ENCODE peak calls at places on chromosomes 3 and 15, in nine cellular contexts. Y is heart right ventricle; L is left lung; D is adrenal gland; Q is iPS DF 6.9; W is sigmoid colon; V is CD4-positive, CD25-positive, alpha-beta regulatory T cell; U is thoracic aorta; I is CD8-positive, alpha-beta memory T cell. C is an unnamed sample. For H3K27me3, the result is how much of the 10 kb centered on the place peaks cover.

GRCh38 chr3:195066441-195066841 is 204.5 kb downstream of the XXYLT1 start:
- DNase-seq in Y (no peak), L (no peak), D (no peak), Q (no peak), W (peak), V (no peak), U (no peak), I (no peak), C (no peak)

GRCh38 chr15:80679805-80680175 is 15.3 kb upstream of the ABHD17C start:
- DNase-seq in Y (no peak), L (no peak), D (no peak), Q (no peak), W (no peak), V (no peak), U (no peak), I (no peak), C (peak)

GRCh38 chr15:75195766-75196241 is 5.9 kb upstream of the C15orf39 start:
- DNase-seq in Y (no peak), L (peak), D (peak), Q (no peak), W (no peak), V (no peak), U (no peak), I (no peak), C (no peak)

GRCh38 chr15:79170256-79170664 is 79.7 kb upstream of the RASGRF1 start:
- DNase-seq in Y (peak), L (no peak), D (no peak), Q (no peak), W (no peak), V (no peak), U (no peak), I (no peak), C (no peak)

GRCh38 chr3:127195417-127195816 is 2.5 kb downstream of the PRR23E start:
- DNase-seq in Y (no peak), L (no peak), D (no peak), Q (no peak), W (peak), V (no peak), U (no peak), I (no peak), C (no peak)

GRCh38 chr15:92336588-92336987 is 57.1 kb upstream of the ST8SIA2 start:
- DNase-seq in Y (peak), L (no peak), D (no peak), Q (no peak), W (no peak), V (no peak), U (no peak), I (no peak), C (no peak)

GRCh38 chr15:68478853-68479252 is 46.9 kb upstream of the ITGA11 start:
- DNase-seq in Y (no peak), L (no peak), D (no peak), Q (no peak), W (no peak), V (no peak), U (no peak), I (no peak), C (no peak)

GRCh38 chr3:97009427-97010019 is 195.1 kb downstream of the EPHA6 start:
- DNase-seq in Y (no peak), L (peak), D (no peak), Q (peak), W (no peak), V (no peak), U (no peak), I (no peak), C (no peak)

GRCh38 chr3:43865376-43865775 is 174.6 kb downstream of the ABHD5 start:
- DNase-seq in Y (no peak), L (no peak), D (no peak), Q (no peak), W (no peak), V (no peak), U (no peak), I (no peak), C (no peak)

GRCh38 chr3:129587061-129587460 is 19.4 kb downstream of the PLXND1 start:
- DNase-seq in Y (no peak), L (no peak), D (no peak), Q (no peak), W (peak), V (no peak), U (no peak), I (no peak), C (no peak)

GRCh38 chr3:43867673-43868072 is 176.9 kb downstream of the ABHD5 start:
- DNase-seq in Y (no peak), L (no peak), D (peak), Q (no peak), W (no peak), V (no peak), U (no peak), I (no peak), C (no peak)

GRCh38 chr3:157231071-157231470 is 71.1 kb upstream of the CCNL1 start:
- DNase-seq in Y (no peak), L (no peak), D (no peak), Q (no peak), W (no peak), V (no peak), U (no peak), I (no peak), C (no peak)

GRCh38 chr3:113274959-113275556 is 63.7 kb downstream of the BOC start:
- DNase-seq in Y (no peak), L (no peak), D (no peak), Q (no peak), W (peak), V (no peak), U (no peak), I (no peak), C (peak)

GRCh38 chr15:76161153-76162049 is 101.6 kb downstream of the TMEM266 start:
- DNase-seq in Y (no peak), L (peak), D (peak), Q (no peak), W (no peak), V (no peak), U (no peak), I (no peak), C (peak)

GRCh38 chr15:45179221-45179985 is 8.4 kb downstream of the SHF start:
- DNase-seq in Y (no peak), L (no peak), D (no peak), Q (no peak), W (no peak), V (peak), U (no peak), I (peak), C (no peak)

GRCh38 chr3:54349231-54349647 is 226.9 kb downstream of the CACNA2D3 start:
- DNase-seq in Y (no peak), L (no peak), D (no peak), Q (no peak), W (no peak), V (no peak), U (no peak), I (no peak), C (no peak)

GRCh38 chr3:195767792-195768191 is 43.9 kb downstream of the MUC4 start:
- DNase-seq in Y (no peak), L (peak), D (no peak), Q (no peak), W (peak), V (no peak), U (no peak), I (no peak), C (no peak)

GRCh38 chr15:64883997-64884511 is 27.6 kb upstream of the ANKDD1A start:
- DNase-seq in Y (peak), L (peak), D (peak), Q (no peak), W (peak), V (peak), U (no peak), I (peak), C (no peak)

GRCh38 chr3:170644711-170645110 is 58.8 kb upstream of the SLC7A14 start:
- DNase-seq in Y (no peak), L (no peak), D (no peak), Q (no peak), W (no peak), V (no peak), U (no peak), I (no peak), C (no peak)

GRCh38 chr3:104460477-104461406 is 906.0 kb upstream of the ALCAM start:
- DNase-seq in Y (no peak), L (no peak), D (no peak), Q (peak), W (no peak), V (no peak), U (no peak), I (no peak), C (no peak)

GRCh38 chr15:31278544-31279220 is 48.0 kb upstream of the KLF13 start:
- DNase-seq in Y (no peak), L (no peak), D (no peak), Q (no peak), W (peak), V (no peak), U (no peak), I (no peak), C (peak)

GRCh38 chr15:42427429-42428223 is 63.3 kb downstream of the ZNF106 start:
- DNase-seq in Y (no peak), L (no peak), D (no peak), Q (no peak), W (no peak), V (no peak), U (no peak), I (no peak), C (no peak)

GRCh38 chr3:8301977-8302589 is 199.5 kb upstream of the LMCD1 start:
- DNase-seq in Y (peak), L (no peak), D (no peak), Q (no peak), W (no peak), V (peak), U (no peak), I (no peak), C (no peak)

GRCh38 chr3:187997946-187998561 is 155.9 kb upstream of the LPP start:
- DNase-seq in Y (no peak), L (no peak), D (no peak), Q (no peak), W (no peak), V (no peak), U (no peak), I (no peak), C (no peak)

GRCh38 chr3:127097009-127097350 is 96.0 kb upstream of the PRR23E start:
- DNase-seq in Y (no peak), L (no peak), D (no peak), Q (no peak), W (no peak), V (no peak), U (no peak), I (no peak), C (no peak)

GRCh38 chr3:147305533-147306241 is 100.7 kb downstream of the ZIC4 start:
- DNase-seq in Y (no peak), L (no peak), D (no peak), Q (no peak), W (no peak), V (no peak), U (no peak), I (no peak), C (no peak)

GRCh38 chr15:66692808-66693596 is 9.0 kb upstream of the SMAD6 start:
- DNase-seq in Y (no peak), L (no peak), D (no peak), Q (no peak), W (no peak), V (peak), U (no peak), I (no peak), C (no peak)

GRCh38 chr3:69142090-69142489 is 19.7 kb upstream of the LMOD3 start:
- DNase-seq in Y (no peak), L (no peak), D (no peak), Q (no peak), W (no peak), V (no peak), U (no peak), I (no peak), C (no peak)

GRCh38 chr3:26731843-26732242 is 109.3 kb downstream of the LRRC3B start:
- DNase-seq in Y (no peak), L (no peak), D (no peak), Q (no peak), W (no peak), V (no peak), U (no peak), I (no peak), C (no peak)

GRCh38 chr3:134059680-134060560 is 30.2 kb upstream of the SLCO2A1 start:
- DNase-seq in Y (no peak), L (no peak), D (no peak), Q (no peak), W (no peak), V (no peak), U (no peak), I (no peak), C (no peak)

GRCh38 chr15:35047996-35048395 is 37.1 kb downstream of the NANOGP8 start:
- DNase-seq in Y (no peak), L (no peak), D (no peak), Q (no peak), W (no peak), V (no peak), U (no peak), I (no peak), C (no peak)

GRCh38 chr3:146159616-146160232 is 1.3 kb downstream of the PLOD2 start:
- DNase-seq in Y (no peak), L (no peak), D (no peak), Q (no peak), W (no peak), V (no peak), U (no peak), I (no peak), C (no peak)
- H3K27me3 ChIP-seq in Y (under half), L (under half), D (under half), Q (under half), W (under half), V (under half), U (under half), I (under half), C (under half)

GRCh38 chr3:150296123-150296750 is 111.9 kb upstream of the TSC22D2 start:
- DNase-seq in Y (no peak), L (no peak), D (no peak), Q (no peak), W (no peak), V (no peak), U (no peak), I (no peak), C (no peak)
- H3K27ac ChIP-seq in Y (no peak), L (no peak), D (no peak), Q (no peak), W (no peak), V (no peak), U (no peak), I (no peak), C (no peak)

GRCh38 chr15:37416103-37416502 is 315.8 kb upstream of the MEIS2 start:
- DNase-seq in Y (no peak), L (no peak), D (no peak), Q (no peak), W (no peak), V (no peak), U (no peak), I (no peak), C (no peak)
- H3K27me3 ChIP-seq in Y (under half), L (under half), D (under half), Q (under half), W (under half), V (under half), U (under half), I (under half), C (under half)

DNA sequence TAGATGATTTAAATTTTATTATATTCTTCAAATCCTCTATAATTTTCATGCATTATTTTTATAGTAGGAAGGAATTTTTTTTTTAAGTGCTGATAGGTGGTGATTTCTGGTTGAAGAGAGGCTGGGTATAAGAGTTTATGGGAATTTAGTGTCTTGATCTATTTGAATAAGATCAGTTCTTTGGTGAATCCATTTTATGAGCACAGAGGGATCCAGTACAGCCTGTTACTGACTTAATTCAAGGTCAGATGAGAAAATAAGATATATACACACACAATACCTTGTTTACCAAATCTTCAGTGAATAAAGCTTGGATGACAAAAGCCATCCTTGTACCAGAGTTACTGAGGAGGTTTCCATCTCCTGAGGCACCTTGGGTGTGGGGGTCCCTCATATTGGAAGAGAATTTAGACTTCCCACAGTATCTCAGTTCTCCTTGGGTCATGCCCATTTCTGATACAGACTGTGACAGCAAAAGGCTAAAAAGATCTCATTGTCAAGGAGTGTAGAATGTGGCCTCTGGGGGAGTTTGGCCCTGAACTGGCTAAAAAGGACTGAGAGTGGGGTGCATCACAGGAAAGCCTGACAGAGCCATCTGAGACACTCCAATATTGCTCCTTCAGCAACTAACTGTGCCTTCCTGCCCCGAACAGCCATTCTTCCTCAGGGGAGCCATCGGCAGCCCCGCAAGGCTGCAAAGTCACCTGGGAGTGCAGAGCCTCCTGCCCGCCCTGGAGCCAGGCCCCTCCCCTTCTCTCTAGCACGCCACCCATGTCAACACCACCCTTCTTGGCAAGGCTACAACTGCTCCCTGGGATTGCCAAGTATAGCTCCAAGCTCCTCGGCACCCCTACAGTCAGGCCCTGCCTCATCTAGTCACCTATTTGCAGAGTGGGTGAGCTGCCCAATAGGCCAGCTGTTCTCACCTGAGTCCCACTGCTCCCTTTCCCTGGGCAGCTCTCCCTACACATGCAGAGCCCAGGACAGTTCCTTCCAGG is 43.1 kb upstream of the HACD2 start:
- DNase-seq in Y (peak), L (no peak), D (no peak), Q (no peak), W (peak), V (no peak), U (no peak), I (no peak), C (peak)
- H3K27ac ChIP-seq in Y (no peak), L (no peak), D (no peak), Q (no peak), W (peak), V (no peak), U (peak), I (no peak), C (peak)

DNA sequence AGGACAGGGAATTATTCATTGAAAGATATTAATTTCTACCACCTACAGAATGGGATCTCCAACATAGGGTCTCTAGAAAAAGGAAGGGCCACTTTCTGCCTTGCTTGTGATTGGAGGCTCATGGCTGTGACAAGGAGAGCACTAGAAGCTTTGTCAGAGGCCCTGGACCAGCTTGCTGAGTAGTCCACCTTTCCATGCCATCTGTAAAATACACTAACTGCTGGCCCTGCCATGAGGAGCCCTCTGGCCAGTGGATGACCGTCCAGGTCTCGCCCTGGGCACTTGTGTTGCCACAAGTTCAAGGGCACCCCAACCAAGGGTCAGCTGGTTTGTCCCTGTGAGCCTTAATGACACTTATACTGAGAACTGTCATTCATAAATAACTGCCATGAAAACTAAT is 1.6 kb upstream of the SYNM start:
- DNase-seq in Y (no peak), L (no peak), D (no peak), Q (no peak), W (no peak), V (no peak), U (no peak), I (no peak), C (no peak)
- H3K27me3 ChIP-seq in Y (under half), L (half or more), D (under half), Q (under half), W (under half), V (under half), U (under half), I (under half), C (under half)

GRCh38 chr3:52238193-52238760 is 681 bp downstream of the TWF2 start:
- DNase-seq in Y (no peak), L (no peak), D (no peak), Q (no peak), W (no peak), V (no peak), U (no peak), I (no peak), C (no peak)
- H3K27ac ChIP-seq in Y (peak), L (peak), D (peak), Q (no peak), W (peak), V (peak), U (peak), I (peak), C (peak)

C was measured in prostate gland.